ENCODE peak calls at places on chromosomes 6 and 20, in eight cellular contexts. One of them, this sample, is unnamed.

GRCh38 chr20:41136336-41136694 is 1.0 kb upstream of the PLCG1 start:
- DNase-seq in epithelial cell of esophagus: no peak
- DNase-seq in H54: no peak
- DNase-seq in effector memory CD8-positive, alpha-beta T cell: no peak
- DNase-seq in ACHN: no peak
- DNase-seq in T-helper 2 cell: no peak
- DNase-seq in colonic mucosa: peak
- DNase-seq in A549: no peak
- DNase-seq in this sample: no peak

GRCh38 chr6:41201784-41202181 is 834 bp upstream of the TREML2 start:
- DNase-seq in epithelial cell of esophagus: no peak
- DNase-seq in H54: no peak
- DNase-seq in effector memory CD8-positive, alpha-beta T cell: no peak
- DNase-seq in ACHN: no peak
- DNase-seq in T-helper 2 cell: no peak
- DNase-seq in colonic mucosa: no peak
- DNase-seq in A549: no peak
- DNase-seq in this sample: no peak

GRCh38 chr6:5764401-5764955 is 242.2 kb downstream of the NRN1 start:
- DNase-seq in epithelial cell of esophagus: no peak
- DNase-seq in H54: no peak
- DNase-seq in effector memory CD8-positive, alpha-beta T cell: no peak
- DNase-seq in ACHN: no peak
- DNase-seq in T-helper 2 cell: no peak
- DNase-seq in colonic mucosa: no peak
- DNase-seq in A549: no peak
- DNase-seq in this sample: no peak

GRCh38 chr6:170446841-170447560 is 106.1 kb downstream of the PSMB1 start:
- DNase-seq in epithelial cell of esophagus: no peak
- DNase-seq in H54: no peak
- DNase-seq in effector memory CD8-positive, alpha-beta T cell: no peak
- DNase-seq in ACHN: no peak
- DNase-seq in T-helper 2 cell: no peak
- DNase-seq in colonic mucosa: no peak
- DNase-seq in A549: no peak
- DNase-seq in this sample: no peak

GRCh38 chr20:9258891-9259290 is 190.0 kb downstream of the PLCB4 start:
- DNase-seq in epithelial cell of esophagus: no peak
- DNase-seq in H54: no peak
- DNase-seq in effector memory CD8-positive, alpha-beta T cell: no peak
- DNase-seq in ACHN: no peak
- DNase-seq in T-helper 2 cell: no peak
- DNase-seq in colonic mucosa: no peak
- DNase-seq in A549: no peak
- DNase-seq in this sample: no peak

GRCh38 chr6:105397987-105398386 is 4.9 kb downstream of the PREP start:
- DNase-seq in epithelial cell of esophagus: no peak
- DNase-seq in H54: no peak
- DNase-seq in effector memory CD8-positive, alpha-beta T cell: peak
- DNase-seq in ACHN: no peak
- DNase-seq in T-helper 2 cell: no peak
- DNase-seq in colonic mucosa: no peak
- DNase-seq in A549: no peak
- DNase-seq in this sample: no peak

GRCh38 chr6:8940356-8940755 is 505.0 kb upstream of the SLC35B3 start:
- DNase-seq in epithelial cell of esophagus: peak
- DNase-seq in H54: no peak
- DNase-seq in effector memory CD8-positive, alpha-beta T cell: no peak
- DNase-seq in ACHN: no peak
- DNase-seq in T-helper 2 cell: no peak
- DNase-seq in colonic mucosa: no peak
- DNase-seq in A549: no peak
- DNase-seq in this sample: no peak

GRCh38 chr6:100504786-100505737 is 40.3 kb upstream of the SIM1 start:
- DNase-seq in epithelial cell of esophagus: peak
- DNase-seq in H54: peak
- DNase-seq in effector memory CD8-positive, alpha-beta T cell: no peak
- DNase-seq in ACHN: peak
- DNase-seq in T-helper 2 cell: no peak
- DNase-seq in colonic mucosa: no peak
- DNase-seq in A549: peak
- DNase-seq in this sample: no peak

GRCh38 chr20:17841751-17842191 is 126.8 kb downstream of the SNX5 start:
- DNase-seq in epithelial cell of esophagus: no peak
- DNase-seq in H54: no peak
- DNase-seq in effector memory CD8-positive, alpha-beta T cell: no peak
- DNase-seq in ACHN: no peak
- DNase-seq in T-helper 2 cell: no peak
- DNase-seq in colonic mucosa: no peak
- DNase-seq in A549: no peak
- DNase-seq in this sample: no peak